ENCODE peak calls at places on chromosomes 5 and 9, in seven cellular contexts. One of them, this sample, is unnamed. For H3K4me1, the result is how much of the 10 kb centered on the place peaks cover.

GRCh38 chr9:81473708-81474107 is 215.6 kb downstream of the TLE1 start:
- DNase-seq in mammary epithelial cell: no peak
- DNase-seq in SK-N-SH: no peak
- DNase-seq in keratinocyte: no peak
- DNase-seq in hepatocyte: no peak
- DNase-seq in fibroblast of lung: peak
- DNase-seq in osteoblast: no peak
- DNase-seq in this sample: no peak

GRCh38 chr5:150181766-150182545 is 7.9 kb upstream of the SLC6A7 start:
- DNase-seq in fibroblast of lung: peak
- DNase-seq in mammary epithelial cell: no peak
- DNase-seq in hepatocyte: no peak
- DNase-seq in keratinocyte: no peak
- DNase-seq in SK-N-SH: no peak
- DNase-seq in osteoblast: no peak
- DNase-seq in this sample: no peak

GRCh38 chr5:168011096-168011495 is 280.3 kb upstream of the WWC1 start:
- DNase-seq in keratinocyte: no peak
- DNase-seq in fibroblast of lung: no peak
- DNase-seq in SK-N-SH: no peak
- DNase-seq in mammary epithelial cell: no peak
- DNase-seq in osteoblast: no peak
- DNase-seq in hepatocyte: no peak
- DNase-seq in this sample: no peak

GRCh38 chr9:134895849-134896833 is 15.5 kb downstream of the FCN2 start:
- DNase-seq in fibroblast of lung: peak
- DNase-seq in mammary epithelial cell: peak
- DNase-seq in SK-N-SH: no peak
- DNase-seq in keratinocyte: no peak
- DNase-seq in osteoblast: peak
- DNase-seq in hepatocyte: peak
- DNase-seq in this sample: no peak

GRCh38 chr9:93465853-93466252 is 12.5 kb upstream of the FAM120AOS start:
- DNase-seq in hepatocyte: no peak
- DNase-seq in osteoblast: peak
- DNase-seq in mammary epithelial cell: no peak
- DNase-seq in keratinocyte: no peak
- DNase-seq in fibroblast of lung: no peak
- DNase-seq in SK-N-SH: no peak
- DNase-seq in this sample: no peak

GRCh38 chr9:136978073-136978864 is 965 bp downstream of the PTGDS start:
- DNase-seq in hepatocyte: peak
- DNase-seq in mammary epithelial cell: no peak
- DNase-seq in keratinocyte: no peak
- DNase-seq in osteoblast: peak
- DNase-seq in fibroblast of lung: peak
- DNase-seq in SK-N-SH: peak
- DNase-seq in this sample: peak

GRCh38 chr5:175590471-175590881 is 67.4 kb upstream of the HRH2 start:
- DNase-seq in SK-N-SH: no peak
- DNase-seq in keratinocyte: peak
- DNase-seq in fibroblast of lung: peak
- DNase-seq in osteoblast: peak
- DNase-seq in mammary epithelial cell: peak
- DNase-seq in hepatocyte: peak
- DNase-seq in this sample: no peak

GRCh38 chr5:169182797-169183196 is 118.1 kb downstream of the SLIT3 start:
- DNase-seq in fibroblast of lung: no peak
- DNase-seq in hepatocyte: no peak
- DNase-seq in mammary epithelial cell: peak
- DNase-seq in SK-N-SH: no peak
- DNase-seq in keratinocyte: no peak
- DNase-seq in osteoblast: no peak
- DNase-seq in this sample: no peak

GRCh38 chr5:113381791-113382190 is 53.0 kb downstream of the TSSK1B start:
- DNase-seq in fibroblast of lung: peak
- DNase-seq in osteoblast: peak
- DNase-seq in mammary epithelial cell: no peak
- DNase-seq in keratinocyte: no peak
- DNase-seq in SK-N-SH: no peak
- DNase-seq in hepatocyte: no peak
- DNase-seq in this sample: no peak

GRCh38 chr5:179192185-179192890 is 132.2 kb downstream of the ZNF354C start:
- DNase-seq in hepatocyte: no peak
- DNase-seq in osteoblast: peak
- DNase-seq in fibroblast of lung: no peak
- DNase-seq in mammary epithelial cell: no peak
- DNase-seq in SK-N-SH: peak
- DNase-seq in keratinocyte: no peak
- DNase-seq in this sample: no peak

GRCh38 chr9:92944921-92945320 is 2.4 kb upstream of the FGD3 start:
- DNase-seq in fibroblast of lung: no peak
- DNase-seq in osteoblast: peak
- DNase-seq in SK-N-SH: no peak
- DNase-seq in hepatocyte: no peak
- DNase-seq in keratinocyte: no peak
- DNase-seq in mammary epithelial cell: no peak
- DNase-seq in this sample: no peak

GRCh38 chr5:138180183-138180782 is 1.4 kb downstream of the KIF20A start:
- DNase-seq in fibroblast of lung: peak
- DNase-seq in keratinocyte: peak
- DNase-seq in SK-N-SH: peak
- DNase-seq in osteoblast: peak
- DNase-seq in mammary epithelial cell: peak
- DNase-seq in hepatocyte: peak
- DNase-seq in this sample: peak

GRCh38 chr5:2751592-2752021 is at the start of gene IRX2:
- DNase-seq in osteoblast: peak
- DNase-seq in SK-N-SH: no peak
- DNase-seq in mammary epithelial cell: peak
- DNase-seq in keratinocyte: no peak
- DNase-seq in hepatocyte: peak
- DNase-seq in fibroblast of lung: peak
- DNase-seq in this sample: peak

GRCh38 chr5:75616961-75617660 is 5.9 kb downstream of the ANKDD1B start:
- DNase-seq in keratinocyte: no peak
- DNase-seq in fibroblast of lung: no peak
- DNase-seq in mammary epithelial cell: no peak
- DNase-seq in SK-N-SH: no peak
- DNase-seq in osteoblast: no peak
- DNase-seq in hepatocyte: peak
- DNase-seq in this sample: peak

GRCh38 chr9:98222885-98223640 is 30.6 kb upstream of the CORO2A start:
- DNase-seq in keratinocyte: peak
- DNase-seq in osteoblast: peak
- DNase-seq in hepatocyte: no peak
- DNase-seq in mammary epithelial cell: peak
- DNase-seq in fibroblast of lung: peak
- DNase-seq in SK-N-SH: no peak
- DNase-seq in this sample: no peak

DNA sequence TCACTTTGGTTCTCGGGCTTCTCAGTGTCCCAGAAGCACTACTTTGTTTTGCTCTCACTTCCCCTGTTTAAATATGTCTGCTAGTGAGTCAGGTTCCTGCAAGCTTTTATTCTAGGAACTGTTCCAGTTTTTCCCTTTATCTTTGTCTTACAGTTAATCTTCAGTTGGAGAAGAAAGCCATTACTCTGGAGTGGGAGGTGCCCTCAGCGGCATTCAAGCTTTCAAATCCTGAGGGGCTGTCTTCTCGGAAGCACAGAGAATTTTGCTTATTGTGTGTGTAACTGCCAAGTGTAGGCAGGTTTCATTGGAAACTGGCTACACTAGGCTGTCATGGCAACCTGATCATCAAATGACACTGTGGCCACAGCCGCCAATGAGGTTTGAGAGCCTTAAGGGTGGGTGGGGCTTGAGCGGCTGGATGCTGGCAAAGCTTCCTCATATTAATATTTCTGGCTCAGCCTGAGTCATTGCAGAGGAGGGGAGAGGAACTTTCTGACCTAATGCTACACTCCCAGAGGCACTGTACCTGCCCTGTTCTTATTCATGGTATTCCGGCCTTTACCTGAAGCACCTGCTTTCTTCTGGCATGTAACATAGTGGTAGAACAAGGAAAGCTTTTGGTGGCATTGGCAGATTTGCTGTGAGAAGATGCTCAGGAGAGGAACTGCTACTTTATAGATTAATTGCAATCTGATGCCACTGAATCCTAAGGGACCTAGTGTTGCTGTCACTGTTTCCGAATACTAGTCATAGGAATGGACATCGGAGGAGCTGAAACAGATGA is 26.3 kb downstream of the SLC25A25 start:
- DNase-seq in hepatocyte: peak
- DNase-seq in keratinocyte: peak
- DNase-seq in SK-N-SH: peak
- DNase-seq in fibroblast of lung: peak
- DNase-seq in osteoblast: peak
- DNase-seq in mammary epithelial cell: peak
- DNase-seq in this sample: peak
- H3K4me1 ChIP-seq in hepatocyte: under half
- H3K4me1 ChIP-seq in keratinocyte: under half
- H3K4me1 ChIP-seq in SK-N-SH: half or more
- H3K4me1 ChIP-seq in fibroblast of lung: under half
- H3K4me1 ChIP-seq in osteoblast: half or more
- H3K4me1 ChIP-seq in mammary epithelial cell: under half
- H3K4me1 ChIP-seq in this sample: under half

GRCh38 chr9:110755179-110755578 is 86.6 kb downstream of the MUSK start:
- DNase-seq in fibroblast of lung: no peak
- DNase-seq in osteoblast: no peak
- DNase-seq in keratinocyte: no peak
- DNase-seq in SK-N-SH: no peak
- DNase-seq in hepatocyte: no peak
- DNase-seq in mammary epithelial cell: peak
- DNase-seq in this sample: no peak
- H3K4me2 ChIP-seq in fibroblast of lung: no peak
- H3K4me2 ChIP-seq in osteoblast: no peak
- H3K4me2 ChIP-seq in keratinocyte: no peak
- H3K4me2 ChIP-seq in SK-N-SH: no peak
- H3K4me2 ChIP-seq in hepatocyte: no peak
- H3K4me2 ChIP-seq in mammary epithelial cell: no peak
- H3K4me2 ChIP-seq in this sample: no peak

GRCh38 chr5:35622974-35623373 is 5.3 kb downstream of the SPEF2 start:
- DNase-seq in hepatocyte: no peak
- DNase-seq in fibroblast of lung: no peak
- DNase-seq in mammary epithelial cell: no peak
- DNase-seq in SK-N-SH: no peak
- DNase-seq in keratinocyte: no peak
- DNase-seq in osteoblast: no peak
- DNase-seq in this sample: no peak

GRCh38 chr5:35617435-35618296 is at the start of gene SPEF2:
- DNase-seq in mammary epithelial cell: peak
- DNase-seq in hepatocyte: peak
- DNase-seq in SK-N-SH: peak
- DNase-seq in osteoblast: peak
- DNase-seq in fibroblast of lung: peak
- DNase-seq in keratinocyte: peak
- DNase-seq in this sample: peak

GRCh38 chr5:35617060-35617434 is 616 bp upstream of the SPEF2 start:
- DNase-seq in hepatocyte: no peak
- DNase-seq in mammary epithelial cell: no peak
- DNase-seq in keratinocyte: no peak
- DNase-seq in fibroblast of lung: no peak
- DNase-seq in osteoblast: no peak
- DNase-seq in SK-N-SH: no peak
- DNase-seq in this sample: no peak

GRCh38 chr5:35618791-35619190 is 1.1 kb downstream of the SPEF2 start:
- DNase-seq in mammary epithelial cell: no peak
- DNase-seq in SK-N-SH: no peak
- DNase-seq in osteoblast: peak
- DNase-seq in fibroblast of lung: no peak
- DNase-seq in keratinocyte: no peak
- DNase-seq in hepatocyte: no peak
- DNase-seq in this sample: no peak

DNA sequence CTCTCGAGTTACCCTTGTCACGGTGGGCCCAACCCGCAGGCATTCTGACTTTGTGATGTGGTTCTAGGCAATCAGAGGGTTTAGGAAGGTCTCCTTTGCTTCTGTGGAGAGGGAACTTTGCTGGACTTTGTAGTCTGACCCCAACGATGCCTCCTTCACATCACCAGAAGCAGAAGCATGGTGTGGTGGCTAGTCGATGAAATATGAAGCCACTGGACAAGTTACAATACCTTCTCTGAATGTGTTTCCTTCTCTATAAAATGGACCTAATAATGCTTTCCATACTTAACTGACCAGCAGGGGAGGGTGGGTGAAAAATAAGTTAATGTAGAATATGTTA is 604 bp downstream of the SPEF2 start:
- DNase-seq in SK-N-SH: no peak
- DNase-seq in keratinocyte: no peak
- DNase-seq in fibroblast of lung: no peak
- DNase-seq in mammary epithelial cell: no peak
- DNase-seq in hepatocyte: no peak
- DNase-seq in osteoblast: peak
- DNase-seq in this sample: no peak
- H2AFZ ChIP-seq in SK-N-SH: peak
- H2AFZ ChIP-seq in keratinocyte: peak
- H2AFZ ChIP-seq in fibroblast of lung: peak
- H2AFZ ChIP-seq in mammary epithelial cell: peak
- H2AFZ ChIP-seq in hepatocyte: peak
- H2AFZ ChIP-seq in osteoblast: peak
- H2AFZ ChIP-seq in this sample: peak

DNA sequence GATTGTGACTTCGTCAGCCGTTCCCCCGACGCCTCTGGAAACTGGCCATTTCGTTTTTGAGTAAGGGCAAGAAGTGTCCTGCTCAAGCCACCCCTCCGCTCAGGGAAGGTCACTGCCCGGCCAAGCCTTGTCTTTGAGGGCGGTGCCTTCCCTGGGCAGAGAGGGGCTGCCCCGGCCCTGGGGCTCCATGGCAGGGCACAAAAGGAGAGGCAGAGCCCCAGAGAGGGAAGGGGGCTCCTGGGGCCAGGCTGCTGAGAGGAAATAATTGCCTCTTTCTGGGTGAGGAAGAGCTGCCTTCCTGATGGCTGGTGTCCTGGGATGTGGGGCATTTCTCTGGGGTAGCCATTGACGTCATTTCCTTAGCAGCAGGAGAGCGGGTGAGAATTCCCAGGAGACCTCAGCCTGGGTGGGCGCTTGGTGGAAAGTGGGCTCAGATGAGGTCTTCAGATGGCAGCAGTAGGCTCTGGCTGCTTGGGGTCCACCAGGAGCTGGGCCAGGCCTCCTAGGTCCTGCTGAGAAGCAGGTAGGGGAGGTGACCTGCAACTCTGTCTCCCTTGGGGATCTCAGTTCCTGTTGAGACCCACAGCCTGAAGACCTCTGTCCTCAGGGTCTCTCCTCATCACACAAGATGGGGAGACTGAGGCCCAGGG is 31.6 kb downstream of the FAM163B start:
- DNase-seq in fibroblast of lung: no peak
- DNase-seq in keratinocyte: no peak
- DNase-seq in SK-N-SH: no peak
- DNase-seq in hepatocyte: no peak
- DNase-seq in osteoblast: no peak
- DNase-seq in mammary epithelial cell: no peak
- DNase-seq in this sample: no peak
- H3K4me1 ChIP-seq in fibroblast of lung: under half
- H3K4me1 ChIP-seq in keratinocyte: under half
- H3K4me1 ChIP-seq in SK-N-SH: half or more
- H3K4me1 ChIP-seq in hepatocyte: under half
- H3K4me1 ChIP-seq in osteoblast: under half
- H3K4me1 ChIP-seq in mammary epithelial cell: under half
- H3K4me1 ChIP-seq in this sample: under half